ENCODE peak calls at places on chromosomes 5 and 9, in six cellular contexts. L, D, R, P, X and Y are unnamed samples.

GRCh38 chr5:121954086-121954485 is 7.7 kb upstream of the SRFBP1 start:
- DNase-seq in L (no peak), D (no peak), R (no peak), P (no peak), X (no peak), Y (no peak)

GRCh38 chr5:57445715-57446037 is 36.9 kb downstream of the ACTBL2 start:
- DNase-seq in L (no peak), D (no peak), R (no peak), P (no peak), X (no peak), Y (peak)

GRCh38 chr5:2295476-2295875 is 412.8 kb upstream of the IRX4 start:
- DNase-seq in L (no peak), D (peak), R (no peak), P (no peak), X (no peak), Y (no peak)

GRCh38 chr5:100779669-100780375 is 123.3 kb downstream of the ST8SIA4 start:
- DNase-seq in L (peak), D (no peak), R (no peak), P (no peak), X (no peak), Y (no peak)

GRCh38 chr5:141883184-141883947 is 5.2 kb upstream of the PCDH1 start:
- DNase-seq in L (peak), D (peak), R (no peak), P (peak), X (no peak), Y (peak)

GRCh38 chr9:112326194-112326593 is 7.2 kb downstream of the PTBP3 start:
- DNase-seq in L (no peak), D (no peak), R (no peak), P (no peak), X (no peak), Y (no peak)

GRCh38 chr9:36677611-36678010 is 104.9 kb downstream of the MELK start:
- DNase-seq in L (no peak), D (no peak), R (no peak), P (no peak), X (no peak), Y (no peak)

GRCh38 chr5:60856059-60856458 is 12.0 kb upstream of the ELOVL7 start:
- DNase-seq in L (no peak), D (no peak), R (no peak), P (peak), X (no peak), Y (peak)

GRCh38 chr9:136175745-136176290 is 29.1 kb downstream of the LHX3 start:
- DNase-seq in L (no peak), D (no peak), R (no peak), P (no peak), X (no peak), Y (no peak)